ENCODE peak calls at places on chromosomes 3 and 15, in four cellular contexts. A, W, Q and Y are unnamed samples.

GRCh38 chr15:99502182-99502581 is 63.6 kb upstream of the MEF2A start:
- DNase-seq in A (no peak), W (no peak), Q (peak), Y (no peak)

GRCh38 chr3:187210555-187211327 is 13.5 kb downstream of the RTP1 start:
- DNase-seq in A (peak), W (peak), Q (no peak), Y (no peak)

GRCh38 chr15:96053039-96054021 is 277.2 kb upstream of the NR2F2 start:
- DNase-seq in A (no peak), W (peak), Q (no peak), Y (peak)

GRCh38 chr3:46417841-46418611 is 11.0 kb downstream of the CCRL2 start:
- DNase-seq in A (no peak), W (no peak), Q (no peak), Y (no peak)

GRCh38 chr3:14680716-14681115 is 5.8 kb downstream of the C3orf20 start:
- DNase-seq in A (no peak), W (peak), Q (no peak), Y (no peak)

GRCh38 chr15:78730955-78731354 is 80.3 kb downstream of the ADAMTS7 start:
- DNase-seq in A (no peak), W (no peak), Q (no peak), Y (no peak)

GRCh38 chr3:60086811-60087210 is 1037.0 kb upstream of the CFAP20DC start:
- DNase-seq in A (no peak), W (peak), Q (peak), Y (no peak)

GRCh38 chr3:56955551-56956131 is 104.8 kb upstream of the SPATA12 start:
- DNase-seq in A (no peak), W (no peak), Q (no peak), Y (no peak)

GRCh38 chr15:43253431-43254403 is 13.0 kb downstream of the TGM5 start:
- DNase-seq in A (no peak), W (peak), Q (peak), Y (peak)

GRCh38 chr15:72923304-72923703 is 129.0 kb upstream of the NEO1 start:
- DNase-seq in A (no peak), W (no peak), Q (no peak), Y (no peak)

GRCh38 chr15:99137111-99137546 is 32.2 kb downstream of the SYNM start:
- DNase-seq in A (no peak), W (no peak), Q (no peak), Y (no peak)

GRCh38 chr3:186902154-186902553 is 28.2 kb upstream of the ST6GAL1 start:
- DNase-seq in A (no peak), W (no peak), Q (no peak), Y (no peak)

GRCh38 chr3:158801200-158801599 is 654 bp upstream of the MFSD1 start:
- DNase-seq in A (peak), W (peak), Q (peak), Y (no peak)

DNA sequence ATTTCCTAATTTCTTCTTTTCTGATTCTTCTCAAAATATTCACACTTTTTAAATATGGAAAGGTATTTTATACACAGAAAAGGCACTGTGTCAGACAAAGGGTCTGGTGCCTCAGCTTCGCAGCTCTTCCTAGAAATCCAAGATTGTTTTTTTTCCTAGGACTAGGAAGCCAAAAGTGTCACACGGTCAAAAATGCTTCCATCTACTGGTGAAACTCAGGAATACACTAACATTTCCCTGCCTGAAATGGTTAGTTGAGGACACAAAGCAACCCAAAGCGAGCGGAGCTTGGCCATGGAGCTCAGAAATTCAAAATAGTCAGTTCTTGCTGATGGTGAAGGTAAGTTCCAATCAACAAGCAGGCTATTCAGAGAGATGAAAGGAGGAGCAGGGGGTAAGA is 426.5 kb upstream of the RASGRP1 start:
- DNase-seq in A (peak), W (peak), Q (no peak), Y (no peak)
- TF ChIP-seq CTCF in A (peak), W (peak), Q (no peak), Y (peak)

GRCh38 chr3:172138792-172139507 is 99.6 kb downstream of the FNDC3B start:
- DNase-seq in A (no peak), W (peak), Q (no peak), Y (no peak)
- TF ChIP-seq CTCF in A (no peak), W (no peak), Q (no peak), Y (no peak)

GRCh38 chr15:34607832-34608231 is 24.4 kb upstream of the GOLGA8B start:
- DNase-seq in A (no peak), W (no peak), Q (no peak), Y (no peak)

GRCh38 chr15:34609658-34610057 is 26.2 kb upstream of the GOLGA8B start:
- DNase-seq in A (no peak), W (no peak), Q (no peak), Y (no peak)

GRCh38 chr15:34608517-34608916 is 25.1 kb upstream of the GOLGA8B start:
- DNase-seq in A (no peak), W (no peak), Q (no peak), Y (no peak)

GRCh38 chr15:34609102-34609501 is 25.7 kb upstream of the GOLGA8B start:
- DNase-seq in A (no peak), W (no peak), Q (no peak), Y (no peak)

GRCh38 chr15:34610388-34610787 is 26.9 kb upstream of the GOLGA8B start:
- DNase-seq in A (peak), W (no peak), Q (no peak), Y (no peak)
- TF ChIP-seq CTCF in A (peak), W (peak), Q (no peak), Y (peak)

DNA sequence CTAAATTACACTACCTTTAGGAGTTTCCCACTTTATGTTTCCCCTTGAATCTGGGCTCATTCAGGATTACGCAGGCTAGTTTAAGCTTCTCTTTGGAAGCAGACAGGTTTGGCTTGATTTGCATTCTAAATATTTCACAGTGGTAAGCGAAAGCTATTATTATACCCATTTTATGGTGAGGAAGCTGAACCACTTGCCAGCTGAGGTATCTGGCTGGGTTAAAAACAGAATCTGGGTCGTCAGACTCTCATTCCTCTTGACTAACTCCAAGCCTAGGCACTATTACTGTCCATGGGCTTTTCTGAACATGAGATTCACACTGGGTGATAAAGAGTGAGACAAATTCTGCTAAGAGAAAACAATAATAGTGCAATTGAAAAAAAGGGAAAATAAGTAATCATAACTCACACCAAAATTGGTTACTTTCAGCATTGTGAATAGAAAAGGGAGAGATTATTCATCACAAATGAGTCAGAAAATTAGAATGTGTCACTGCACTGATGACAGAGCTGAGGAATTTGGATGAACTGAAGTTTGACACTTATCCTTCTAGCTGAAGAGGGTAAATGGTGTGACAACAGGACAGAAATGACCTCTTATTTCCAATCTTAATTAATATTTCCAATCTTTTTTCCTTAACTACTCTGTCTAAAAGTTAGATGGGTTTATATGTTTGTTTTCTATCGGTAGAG is 211.3 kb downstream of the TIGIT start:
- DNase-seq in A (peak), W (no peak), Q (no peak), Y (no peak)
- TF ChIP-seq CTCF in A (no peak), W (no peak), Q (no peak), Y (no peak)

GRCh38 chr3:139307601-139308146 is 36.1 kb upstream of the MRPS22 start:
- DNase-seq in A (no peak), W (no peak), Q (no peak), Y (no peak)
- TF ChIP-seq CTCF in A (no peak), W (no peak), Q (no peak), Y (no peak)